ENCODE peak calls at places on chromosome 6, in five cellular contexts. One of them, this sample, is unnamed.

GRCh38 chr6:36123270-36124139 is 6.8 kb upstream of the MAPK13 start:
- DNase-seq in Kasumi-1: peak; percentile 80
- DNase-seq in NCI-H345: peak; percentile 61
- DNase-seq in frontal cortex: no peak
- DNase-seq in GM23248: peak; percentile 85
- DNase-seq in this sample: peak; percentile 67

GRCh38 chr6:5084192-5084786 is 852 bp upstream of the PPP1R3G start:
- DNase-seq in Kasumi-1: no peak
- DNase-seq in NCI-H345: no peak
- DNase-seq in frontal cortex: peak; percentile 54
- DNase-seq in GM23248: no peak
- DNase-seq in this sample: no peak

GRCh38 chr6:71473908-71474307 is 185.3 kb downstream of the OGFRL1 start:
- DNase-seq in Kasumi-1: no peak
- DNase-seq in NCI-H345: no peak
- DNase-seq in frontal cortex: no peak
- DNase-seq in GM23248: peak; percentile 93
- DNase-seq in this sample: peak; percentile 68

GRCh38 chr6:111722220-111722731 is 116.6 kb upstream of the TRAF3IP2 start:
- DNase-seq in Kasumi-1: no peak
- DNase-seq in NCI-H345: no peak
- DNase-seq in frontal cortex: no peak
- DNase-seq in GM23248: peak; percentile 75
- DNase-seq in this sample: peak; percentile 90

GRCh38 chr6:13248953-13249432 is 79.3 kb downstream of the TBC1D7 start:
- DNase-seq in Kasumi-1: no peak
- DNase-seq in NCI-H345: no peak
- DNase-seq in frontal cortex: no peak
- DNase-seq in GM23248: no peak
- DNase-seq in this sample: no peak

GRCh38 chr6:28410767-28411166 is 11.2 kb upstream of the ZSCAN12 start:
- DNase-seq in Kasumi-1: no peak
- DNase-seq in NCI-H345: no peak
- DNase-seq in frontal cortex: no peak
- DNase-seq in GM23248: no peak
- DNase-seq in this sample: no peak

GRCh38 chr6:146957443-146957842 is 246.8 kb upstream of the STXBP5 start:
- DNase-seq in Kasumi-1: no peak
- DNase-seq in NCI-H345: no peak
- DNase-seq in frontal cortex: no peak
- DNase-seq in GM23248: no peak
- DNase-seq in this sample: no peak

GRCh38 chr6:19838442-19839236 is 1.5 kb downstream of the ID4 start:
- DNase-seq in Kasumi-1: no peak
- DNase-seq in NCI-H345: peak; percentile 79
- DNase-seq in frontal cortex: no peak
- DNase-seq in GM23248: peak; percentile 60
- DNase-seq in this sample: no peak

GRCh38 chr6:99425647-99426453 is 742 bp upstream of the PNISR start:
- DNase-seq in Kasumi-1: peak; percentile 92
- DNase-seq in NCI-H345: peak; percentile 67
- DNase-seq in frontal cortex: peak; percentile 8
- DNase-seq in GM23248: peak; percentile 78
- DNase-seq in this sample: peak; percentile 91

GRCh38 chr6:163971841-163972838 is 557.6 kb downstream of the QKI start:
- DNase-seq in Kasumi-1: no peak
- DNase-seq in NCI-H345: no peak
- DNase-seq in frontal cortex: no peak
- DNase-seq in GM23248: no peak
- DNase-seq in this sample: no peak

GRCh38 chr6:44179072-44179536 is 20.5 kb downstream of the CAPN11 start:
- DNase-seq in Kasumi-1: no peak
- DNase-seq in NCI-H345: no peak
- DNase-seq in frontal cortex: no peak
- DNase-seq in GM23248: peak; percentile 25
- DNase-seq in this sample: no peak

GRCh38 chr6:117555882-117556498 is 46.3 kb downstream of the GOPC start:
- DNase-seq in Kasumi-1: peak; percentile 37
- DNase-seq in NCI-H345: peak; percentile 38
- DNase-seq in frontal cortex: no peak
- DNase-seq in GM23248: peak; percentile 43
- DNase-seq in this sample: no peak

GRCh38 chr6:170066679-170067078 is 224.2 kb downstream of the DLL1 start:
- DNase-seq in Kasumi-1: no peak
- DNase-seq in NCI-H345: no peak
- DNase-seq in frontal cortex: no peak
- DNase-seq in GM23248: no peak
- DNase-seq in this sample: no peak

GRCh38 chr6:37314803-37315515 is 38.8 kb upstream of the RNF8 start:
- DNase-seq in Kasumi-1: peak; percentile 57
- DNase-seq in NCI-H345: no peak
- DNase-seq in frontal cortex: no peak
- DNase-seq in GM23248: peak; percentile 30
- DNase-seq in this sample: peak; percentile 18

GRCh38 chr6:106530502-106530901 is 98.8 kb downstream of the RTN4IP1 start:
- DNase-seq in Kasumi-1: no peak
- DNase-seq in NCI-H345: no peak
- DNase-seq in frontal cortex: no peak
- DNase-seq in GM23248: peak; percentile 59
- DNase-seq in this sample: no peak

GRCh38 chr6:125871365-125871764 is 80.6 kb downstream of the NCOA7 start:
- DNase-seq in Kasumi-1: no peak
- DNase-seq in NCI-H345: peak; percentile 82
- DNase-seq in frontal cortex: no peak
- DNase-seq in GM23248: no peak
- DNase-seq in this sample: no peak

GRCh38 chr6:33204165-33204414 is 365 bp upstream of the HSD17B8 start:
- DNase-seq in Kasumi-1: no peak
- DNase-seq in NCI-H345: no peak
- DNase-seq in frontal cortex: no peak
- DNase-seq in GM23248: no peak
- DNase-seq in this sample: no peak

GRCh38 chr6:33123732-33124524 is 48.1 kb downstream of the HLA-DPB1 start:
- DNase-seq in Kasumi-1: peak; percentile 53
- DNase-seq in NCI-H345: no peak
- DNase-seq in frontal cortex: no peak
- DNase-seq in GM23248: peak; percentile 50
- DNase-seq in this sample: no peak

GRCh38 chr6:8047466-8048292 is 16.5 kb downstream of the BLOC1S5 start:
- DNase-seq in Kasumi-1: no peak
- DNase-seq in NCI-H345: no peak
- DNase-seq in frontal cortex: no peak
- DNase-seq in GM23248: peak; percentile 50
- DNase-seq in this sample: no peak

GRCh38 chr6:35035481-35036030 is 105.6 kb downstream of the TCP11 start:
- DNase-seq in Kasumi-1: no peak
- DNase-seq in NCI-H345: peak; percentile 89
- DNase-seq in frontal cortex: no peak
- DNase-seq in GM23248: no peak
- DNase-seq in this sample: no peak

GRCh38 chr6:2381872-2382661 is 136.7 kb upstream of the GMDS start:
- DNase-seq in Kasumi-1: no peak
- DNase-seq in NCI-H345: no peak
- DNase-seq in frontal cortex: no peak
- DNase-seq in GM23248: no peak
- DNase-seq in this sample: no peak

GRCh38 chr6:32254761-32255211 is 30.9 kb upstream of the NOTCH4 start:
- DNase-seq in Kasumi-1: no peak
- DNase-seq in NCI-H345: no peak
- DNase-seq in frontal cortex: no peak
- DNase-seq in GM23248: no peak
- DNase-seq in this sample: no peak

GRCh38 chr6:144493035-144493910 is 208.1 kb downstream of the UTRN start:
- DNase-seq in Kasumi-1: no peak
- DNase-seq in NCI-H345: no peak
- DNase-seq in frontal cortex: no peak
- DNase-seq in GM23248: peak; percentile 80
- DNase-seq in this sample: peak; percentile 21

GRCh38 chr6:2839195-2839981 is 2.3 kb downstream of the SERPINB1 start:
- DNase-seq in Kasumi-1: no peak
- DNase-seq in NCI-H345: no peak
- DNase-seq in frontal cortex: no peak
- DNase-seq in GM23248: peak; percentile 61
- DNase-seq in this sample: no peak

GRCh38 chr6:11889574-11889973 is 111.0 kb upstream of the ADTRP start:
- DNase-seq in Kasumi-1: no peak
- DNase-seq in NCI-H345: no peak
- DNase-seq in frontal cortex: no peak
- DNase-seq in GM23248: no peak
- DNase-seq in this sample: no peak

GRCh38 chr6:112018619-112019416 is 35.1 kb upstream of the CCN6 start:
- DNase-seq in Kasumi-1: no peak
- DNase-seq in NCI-H345: no peak
- DNase-seq in frontal cortex: no peak
- DNase-seq in GM23248: peak; percentile 33
- DNase-seq in this sample: peak; percentile 36

GRCh38 chr6:108884211-108885059 is 36.2 kb downstream of the ARMC2 start:
- DNase-seq in Kasumi-1: no peak
- DNase-seq in NCI-H345: no peak
- DNase-seq in frontal cortex: no peak
- DNase-seq in GM23248: no peak
- DNase-seq in this sample: no peak

This sample was measured in fibroblast of the conjunctiva.